ENCODE peak calls at places on chromosomes 12 and 14, in ten cellular contexts. J, W, I, C, M, K, H, P, O and B are unnamed samples.

GRCh38 chr12:4268549-4269181 is 4.9 kb upstream of the CCND2 start:
- DNase-seq in J (peak), W (no peak), I (no peak), C (peak), M (no peak), K (no peak), H (peak), P (peak), O (no peak), B (no peak)

GRCh38 chr14:100665518-100666032 is 61.1 kb upstream of the DLK1 start:
- DNase-seq in J (no peak), W (no peak), I (no peak), C (no peak), M (no peak), K (no peak), H (no peak), P (no peak), O (peak), B (no peak)

GRCh38 chr14:95054346-95055280 is 102.7 kb downstream of the DICER1 start:
- DNase-seq in J (no peak), W (no peak), I (no peak), C (no peak), M (no peak), K (no peak), H (no peak), P (no peak), O (no peak), B (no peak)

GRCh38 chr12:25806271-25806670 is 152.2 kb upstream of the RASSF8 start:
- DNase-seq in J (no peak), W (no peak), I (peak), C (no peak), M (no peak), K (no peak), H (no peak), P (no peak), O (no peak), B (no peak)

GRCh38 chr14:105187116-105187515 is 6.0 kb upstream of the NUDT14 start:
- DNase-seq in J (no peak), W (peak), I (no peak), C (no peak), M (no peak), K (no peak), H (no peak), P (no peak), O (no peak), B (no peak)

GRCh38 chr12:101670007-101670671 is 27.3 kb upstream of the CHPT1 start:
- DNase-seq in J (no peak), W (no peak), I (peak), C (peak), M (no peak), K (no peak), H (peak), P (no peak), O (no peak), B (no peak)

GRCh38 chr12:12764824-12765223 is 20.6 kb upstream of the APOLD1 start:
- DNase-seq in J (no peak), W (no peak), I (no peak), C (no peak), M (no peak), K (no peak), H (no peak), P (no peak), O (no peak), B (no peak)

GRCh38 chr12:109518820-109519665 is 41.6 kb downstream of the UBE3B start:
- DNase-seq in J (peak), W (peak), I (peak), C (peak), M (peak), K (peak), H (peak), P (no peak), O (peak), B (no peak)

GRCh38 chr14:34052658-34053014 is 101.8 kb upstream of the EGLN3 start:
- DNase-seq in J (no peak), W (no peak), I (no peak), C (no peak), M (no peak), K (peak), H (no peak), P (no peak), O (no peak), B (no peak)

GRCh38 chr14:105279642-105280361 is 21.0 kb downstream of the BRF1 start:
- DNase-seq in J (no peak), W (no peak), I (no peak), C (no peak), M (no peak), K (no peak), H (no peak), P (no peak), O (no peak), B (no peak)

GRCh38 chr12:50661300-50662120 is 102.4 kb upstream of the ATF1 start:
- DNase-seq in J (no peak), W (no peak), I (no peak), C (no peak), M (no peak), K (no peak), H (no peak), P (no peak), O (no peak), B (peak)

GRCh38 chr14:29016050-29016900 is 249.7 kb downstream of the FOXG1 start:
- DNase-seq in J (no peak), W (no peak), I (peak), C (no peak), M (peak), K (peak), H (no peak), P (no peak), O (no peak), B (no peak)

GRCh38 chr12:89084751-89085150 is 267.6 kb downstream of the DUSP6 start:
- DNase-seq in J (no peak), W (no peak), I (no peak), C (no peak), M (no peak), K (no peak), H (no peak), P (no peak), O (no peak), B (no peak)